ENCODE peak calls at places on chromosome 1, in five cellular contexts. X, B, Q, J and M are unnamed samples.

GRCh38 chr1:32988665-32989064 is 24.1 kb upstream of the RNF19B start:
- DNase-seq in X (no peak), B (peak; percentile 94), Q (no peak), J (no peak), M (no peak)

GRCh38 chr1:34781071-34781843 is at the start of gene GJB3:
- DNase-seq in X (no peak), B (no peak), Q (peak; percentile 35), J (no peak), M (peak; percentile 83)

GRCh38 chr1:116737855-116738318 is 16.3 kb upstream of the CD2 start:
- DNase-seq in X (no peak), B (no peak), Q (no peak), J (peak; percentile 48), M (no peak)

GRCh38 chr1:184801503-184801902 is 46.8 kb upstream of the EDEM3 start:
- DNase-seq in X (no peak), B (peak; percentile 83), Q (no peak), J (no peak), M (no peak)

GRCh38 chr1:181010789-181011188 is 11.9 kb downstream of the STX6 start:
- DNase-seq in X (no peak), B (peak; percentile 68), Q (no peak), J (no peak), M (no peak)

GRCh38 chr1:218498061-218498938 is 153.2 kb downstream of the TGFB2 start:
- DNase-seq in X (no peak), B (peak; percentile 75), Q (no peak), J (no peak), M (no peak)

GRCh38 chr1:107871687-107872086 is 93.3 kb downstream of the VAV3 start:
- DNase-seq in X (no peak), B (no peak), Q (no peak), J (no peak), M (no peak)

GRCh38 chr1:223678841-223679240 is 13.3 kb upstream of the CAPN8 start:
- DNase-seq in X (peak; percentile 86), B (no peak), Q (no peak), J (no peak), M (no peak)

GRCh38 chr1:177927021-177927596 is 42.7 kb downstream of the SEC16B start:
- DNase-seq in X (no peak), B (peak; percentile 97), Q (no peak), J (no peak), M (no peak)

GRCh38 chr1:111099289-111099688 is 40.6 kb downstream of the DRAM2 start:
- DNase-seq in X (no peak), B (no peak), Q (no peak), J (no peak), M (no peak)

GRCh38 chr1:151314137-151314875 is 12.9 kb downstream of the PI4KB start:
- DNase-seq in X (no peak), B (peak; percentile 87), Q (peak; percentile 38), J (no peak), M (no peak)

GRCh38 chr1:39422604-39423003 is 68.8 kb upstream of the BMP8A start:
- DNase-seq in X (no peak), B (no peak), Q (no peak), J (no peak), M (peak; percentile 9)

GRCh38 chr1:107232421-107232820 is 91.6 kb downstream of the NTNG1 start:
- DNase-seq in X (no peak), B (no peak), Q (no peak), J (no peak), M (no peak)

GRCh38 chr1:30735668-30736498 is 12.5 kb upstream of the MATN1 start:
- DNase-seq in X (no peak), B (no peak), Q (no peak), J (no peak), M (no peak)

GRCh38 chr1:75791022-75791421 is 5.0 kb downstream of the RABGGTB start:
- DNase-seq in X (no peak), B (peak; percentile 52), Q (no peak), J (no peak), M (no peak)

GRCh38 chr1:26961826-26962225 is 1.6 kb upstream of the KDF1 start:
- DNase-seq in X (no peak), B (peak; percentile 98), Q (peak; percentile 32), J (no peak), M (no peak)

GRCh38 chr1:172642970-172643369 is 15.9 kb upstream of the FASLG start:
- DNase-seq in X (no peak), B (no peak), Q (no peak), J (no peak), M (no peak)

GRCh38 chr1:224223819-224224714 is 41.0 kb downstream of the DEGS1 start:
- DNase-seq in X (no peak), B (peak; percentile 92), Q (no peak), J (no peak), M (no peak)

GRCh38 chr1:60222492-60223369 is 149.2 kb upstream of the C1orf87 start:
- DNase-seq in X (no peak), B (no peak), Q (no peak), J (no peak), M (peak; percentile 35)

GRCh38 chr1:198205021-198205684 is 48.4 kb downstream of the NEK7 start:
- DNase-seq in X (no peak), B (peak; percentile 45), Q (no peak), J (no peak), M (no peak)

GRCh38 chr1:183096889-183097288 is 73.7 kb downstream of the LAMC1 start:
- DNase-seq in X (no peak), B (peak; percentile 93), Q (no peak), J (no peak), M (no peak)

GRCh38 chr1:227913446-227913968 is 34.2 kb downstream of the WNT9A start:
- DNase-seq in X (no peak), B (no peak), Q (no peak), J (no peak), M (no peak)

GRCh38 chr1:168280577-168280976 is at the start of gene TBX19:
- DNase-seq in X (no peak), B (no peak), Q (no peak), J (no peak), M (no peak)

GRCh38 chr1:107141491-107142369 is 891 bp downstream of the NTNG1 start:
- DNase-seq in X (peak; percentile 8), B (peak; percentile 50), Q (no peak), J (no peak), M (peak; percentile 44)

GRCh38 chr1:178098262-178098661 is 4.4 kb downstream of the RASAL2 start:
- DNase-seq in X (no peak), B (peak; percentile 25), Q (no peak), J (no peak), M (peak; percentile 55)

DNA sequence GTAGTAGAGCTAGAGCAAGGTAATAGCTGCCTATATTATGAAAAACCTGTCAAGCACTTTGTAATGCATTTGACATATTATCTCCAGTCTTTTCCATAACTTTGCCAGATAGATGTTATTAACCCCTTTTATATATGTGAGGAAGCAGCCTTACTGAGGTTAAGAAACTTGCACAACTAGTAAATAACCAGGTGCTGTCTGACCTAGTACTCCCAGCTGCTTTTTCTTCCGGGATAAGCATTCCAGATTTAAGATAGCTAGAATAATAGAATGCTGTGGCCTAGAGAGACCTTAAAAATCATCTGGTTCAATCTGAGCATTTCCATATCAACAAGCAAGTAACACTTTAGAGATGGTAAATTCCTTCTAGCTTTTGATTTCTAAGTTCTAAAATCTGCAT is 1.6 kb downstream of the SH3GLB1 start:
- DNase-seq in X (no peak), B (no peak), Q (no peak), J (no peak), M (no peak)
- TF ChIP-seq RCOR1 in X (no peak), B (no peak), Q (no peak), J (no peak), M (no peak)

DNA sequence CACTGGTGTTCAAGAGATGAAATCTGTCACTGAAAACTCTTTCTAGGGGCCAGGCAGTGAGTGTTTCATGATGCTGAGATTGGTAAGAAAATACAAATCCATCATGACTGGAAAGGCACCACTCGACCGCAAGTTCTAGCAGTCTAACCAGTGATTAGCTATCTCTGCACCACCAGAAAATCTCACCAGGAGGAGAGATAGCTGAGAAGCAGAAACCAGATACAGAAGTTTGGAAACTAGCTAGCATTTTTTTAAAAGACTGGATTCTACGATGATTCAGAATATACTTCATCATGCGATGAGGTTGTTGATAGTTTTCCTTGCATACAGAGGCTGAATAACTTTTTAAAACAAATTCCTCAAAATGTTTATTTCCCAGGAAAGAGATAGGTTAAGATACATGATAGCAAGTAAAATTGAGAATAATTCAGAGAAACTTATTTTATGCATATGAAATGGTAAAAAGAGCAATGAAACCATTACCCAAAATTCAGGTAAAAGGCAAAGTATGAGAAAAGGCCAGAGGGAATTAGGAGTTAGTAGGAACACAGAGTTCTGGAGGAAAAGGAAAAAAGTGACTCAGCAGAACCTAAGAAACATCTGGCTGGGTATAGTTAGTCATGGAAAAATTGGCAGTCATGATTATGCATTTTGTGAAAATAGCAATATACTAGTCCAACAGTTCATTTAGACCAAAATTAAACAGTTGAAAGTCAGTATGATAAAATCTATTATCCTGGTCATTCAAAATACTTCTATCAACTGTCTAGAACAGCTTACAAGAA is 3.3 kb upstream of the F3 start:
- DNase-seq in X (peak; percentile 12), B (peak; percentile 88), Q (no peak), J (no peak), M (no peak)
- TF ChIP-seq RCOR1 in X (no peak), B (no peak), Q (no peak), J (no peak), M (no peak)

DNA sequence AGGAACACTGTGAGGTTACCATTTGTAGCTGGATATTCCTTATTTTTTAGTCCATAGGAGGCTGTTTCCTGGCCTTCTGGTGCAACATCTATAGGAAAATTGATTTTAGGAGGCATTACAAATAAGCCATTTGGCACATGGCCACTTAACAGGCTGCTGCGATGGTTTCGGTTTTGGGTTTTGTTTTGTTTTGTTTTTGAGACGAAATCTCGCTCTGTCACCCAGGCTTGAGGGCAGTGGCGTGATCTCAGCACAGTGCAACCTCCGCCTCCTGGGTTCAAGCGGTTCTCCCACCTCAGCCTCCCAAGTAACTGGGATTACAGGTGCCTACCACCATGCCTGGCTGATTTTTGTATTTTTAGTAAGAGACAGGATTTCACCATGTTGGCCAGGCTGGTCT is 20.1 kb upstream of the LRRC8D start:
- DNase-seq in X (no peak), B (no peak), Q (no peak), J (no peak), M (no peak)
- TF ChIP-seq RCOR1 in X (no peak), B (no peak), Q (no peak), J (no peak), M (no peak)

DNA sequence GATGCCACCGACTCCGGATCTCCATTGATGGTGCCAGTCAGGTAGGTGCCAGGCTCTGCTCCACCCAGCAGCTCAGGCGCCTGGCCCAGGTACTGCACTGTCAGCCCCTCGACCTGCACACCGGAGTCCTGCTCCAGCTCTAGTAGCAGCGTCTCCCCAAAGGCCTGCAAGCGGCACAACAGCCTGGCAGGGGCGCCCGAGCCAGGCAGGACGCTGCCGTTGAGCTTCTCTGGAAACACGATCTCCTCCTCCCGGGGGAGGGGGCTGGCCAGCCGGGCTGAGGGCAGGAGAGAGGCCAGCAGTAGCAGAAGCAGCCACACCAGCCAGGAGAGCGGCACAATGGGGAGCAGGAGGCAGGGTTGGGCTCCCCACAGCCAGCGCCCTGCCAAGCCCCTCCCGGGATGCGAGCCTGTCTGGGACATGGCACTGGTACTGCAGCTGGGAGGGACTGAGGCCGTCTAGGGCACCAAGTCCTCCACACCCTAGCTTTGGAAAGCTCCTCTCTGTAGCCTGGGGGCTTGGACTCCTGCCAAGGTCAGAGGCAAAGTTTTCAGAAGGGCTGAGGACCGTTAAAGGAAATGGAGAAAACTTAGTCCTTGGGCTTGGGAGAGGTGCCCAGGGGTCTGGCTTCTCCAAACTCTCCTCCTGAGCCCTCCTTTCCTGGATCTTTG is 513 bp downstream of the ADAMTS4 start:
- DNase-seq in X (no peak), B (no peak), Q (no peak), J (no peak), M (peak; percentile 71)
- TF ChIP-seq RCOR1 in X (no peak), B (no peak), Q (no peak), J (no peak), M (no peak)

GRCh38 chr1:207958376-207959139 is 47.6 kb upstream of the CD34 start:
- DNase-seq in X (no peak), B (no peak), Q (no peak), J (no peak), M (no peak)
- TF ChIP-seq RCOR1 in X (no peak), B (no peak), Q (no peak), J (no peak), M (no peak)